ENCODE peak calls at places on chromosomes 4 and X, in six cellular contexts. One of them, this sample, is unnamed.

GRCh38 chrX:12946406-12946805 is 28.5 kb upstream of the TMSB4X start:
- DNase-seq in SK-MEL-5: peak
- DNase-seq in glutamatergic neuron: no peak
- DNase-seq in H7: no peak
- DNase-seq in activated effector memory CD4-positive, alpha-beta T cell treated with anti-CD3 and anti-CD28 coated beads, Interleukin-2, amount 50 U/mL, for 16 hours: no peak
- DNase-seq in SIG-M5: no peak
- DNase-seq in this sample: no peak

GRCh38 chrX:153793291-153793690 is 884 bp downstream of the IDH3G start:
- DNase-seq in SK-MEL-5: peak
- DNase-seq in glutamatergic neuron: no peak
- DNase-seq in H7: no peak
- DNase-seq in activated effector memory CD4-positive, alpha-beta T cell treated with anti-CD3 and anti-CD28 coated beads, Interleukin-2, amount 50 U/mL, for 16 hours: no peak
- DNase-seq in SIG-M5: no peak
- DNase-seq in this sample: peak

GRCh38 chr4:32499176-32499575 is 1779.0 kb downstream of the PCDH7 start:
- DNase-seq in SK-MEL-5: no peak
- DNase-seq in glutamatergic neuron: no peak
- DNase-seq in H7: no peak
- DNase-seq in activated effector memory CD4-positive, alpha-beta T cell treated with anti-CD3 and anti-CD28 coated beads, Interleukin-2, amount 50 U/mL, for 16 hours: no peak
- DNase-seq in SIG-M5: no peak
- DNase-seq in this sample: no peak

GRCh38 chr4:148056879-148057278 is 325.0 kb downstream of the ARHGAP10 start:
- DNase-seq in SK-MEL-5: peak
- DNase-seq in glutamatergic neuron: no peak
- DNase-seq in H7: peak
- DNase-seq in activated effector memory CD4-positive, alpha-beta T cell treated with anti-CD3 and anti-CD28 coated beads, Interleukin-2, amount 50 U/mL, for 16 hours: peak
- DNase-seq in SIG-M5: peak
- DNase-seq in this sample: peak

GRCh38 chrX:24203072-24203808 is 53.7 kb downstream of the ZFX start:
- DNase-seq in SK-MEL-5: no peak
- DNase-seq in glutamatergic neuron: no peak
- DNase-seq in H7: no peak
- DNase-seq in activated effector memory CD4-positive, alpha-beta T cell treated with anti-CD3 and anti-CD28 coated beads, Interleukin-2, amount 50 U/mL, for 16 hours: no peak
- DNase-seq in SIG-M5: no peak
- DNase-seq in this sample: no peak

GRCh38 chr4:85084371-85085170 is 118.1 kb upstream of the WDFY3 start:
- DNase-seq in SK-MEL-5: peak
- DNase-seq in glutamatergic neuron: peak
- DNase-seq in H7: peak
- DNase-seq in activated effector memory CD4-positive, alpha-beta T cell treated with anti-CD3 and anti-CD28 coated beads, Interleukin-2, amount 50 U/mL, for 16 hours: no peak
- DNase-seq in SIG-M5: no peak
- DNase-seq in this sample: peak

GRCh38 chr4:100289530-100289888 is 99.2 kb upstream of the DDIT4L start:
- DNase-seq in SK-MEL-5: no peak
- DNase-seq in glutamatergic neuron: no peak
- DNase-seq in H7: no peak
- DNase-seq in activated effector memory CD4-positive, alpha-beta T cell treated with anti-CD3 and anti-CD28 coated beads, Interleukin-2, amount 50 U/mL, for 16 hours: no peak
- DNase-seq in SIG-M5: no peak
- DNase-seq in this sample: no peak

GRCh38 chr4:57148831-57149230 is 38.6 kb upstream of the IGFBP7 start:
- DNase-seq in SK-MEL-5: no peak
- DNase-seq in glutamatergic neuron: no peak
- DNase-seq in H7: no peak
- DNase-seq in activated effector memory CD4-positive, alpha-beta T cell treated with anti-CD3 and anti-CD28 coated beads, Interleukin-2, amount 50 U/mL, for 16 hours: no peak
- DNase-seq in SIG-M5: no peak
- DNase-seq in this sample: no peak

GRCh38 chr4:87559090-87559837 is 30.1 kb upstream of the SPARCL1 start:
- DNase-seq in SK-MEL-5: no peak
- DNase-seq in glutamatergic neuron: no peak
- DNase-seq in H7: no peak
- DNase-seq in activated effector memory CD4-positive, alpha-beta T cell treated with anti-CD3 and anti-CD28 coated beads, Interleukin-2, amount 50 U/mL, for 16 hours: peak
- DNase-seq in SIG-M5: no peak
- DNase-seq in this sample: peak

GRCh38 chr4:4439782-4440181 is 52.9 kb downstream of the NSG1 start:
- DNase-seq in SK-MEL-5: no peak
- DNase-seq in glutamatergic neuron: no peak
- DNase-seq in H7: no peak
- DNase-seq in activated effector memory CD4-positive, alpha-beta T cell treated with anti-CD3 and anti-CD28 coated beads, Interleukin-2, amount 50 U/mL, for 16 hours: no peak
- DNase-seq in SIG-M5: no peak
- DNase-seq in this sample: no peak

GRCh38 chr4:30912098-30912719 is 192.0 kb downstream of the PCDH7 start:
- DNase-seq in SK-MEL-5: no peak
- DNase-seq in glutamatergic neuron: no peak
- DNase-seq in H7: no peak
- DNase-seq in activated effector memory CD4-positive, alpha-beta T cell treated with anti-CD3 and anti-CD28 coated beads, Interleukin-2, amount 50 U/mL, for 16 hours: no peak
- DNase-seq in SIG-M5: no peak
- DNase-seq in this sample: no peak

GRCh38 chrX:39726810-39727209 is 370.9 kb downstream of the BCOR start:
- DNase-seq in SK-MEL-5: no peak
- DNase-seq in glutamatergic neuron: peak
- DNase-seq in H7: no peak
- DNase-seq in activated effector memory CD4-positive, alpha-beta T cell treated with anti-CD3 and anti-CD28 coated beads, Interleukin-2, amount 50 U/mL, for 16 hours: no peak
- DNase-seq in SIG-M5: no peak
- DNase-seq in this sample: no peak

GRCh38 chrX:149937881-149938426 is 337 bp downstream of the EOLA2 start:
- DNase-seq in SK-MEL-5: no peak
- DNase-seq in glutamatergic neuron: peak
- DNase-seq in H7: no peak
- DNase-seq in activated effector memory CD4-positive, alpha-beta T cell treated with anti-CD3 and anti-CD28 coated beads, Interleukin-2, amount 50 U/mL, for 16 hours: peak
- DNase-seq in SIG-M5: no peak
- DNase-seq in this sample: no peak

GRCh38 chrX:37509349-37509748 is 62.1 kb upstream of the LANCL3 start:
- DNase-seq in SK-MEL-5: peak
- DNase-seq in glutamatergic neuron: no peak
- DNase-seq in H7: no peak
- DNase-seq in activated effector memory CD4-positive, alpha-beta T cell treated with anti-CD3 and anti-CD28 coated beads, Interleukin-2, amount 50 U/mL, for 16 hours: no peak
- DNase-seq in SIG-M5: no peak
- DNase-seq in this sample: peak

GRCh38 chr4:126591583-126591982 is 1041.2 kb upstream of the INTU start:
- DNase-seq in SK-MEL-5: no peak
- DNase-seq in glutamatergic neuron: no peak
- DNase-seq in H7: no peak
- DNase-seq in activated effector memory CD4-positive, alpha-beta T cell treated with anti-CD3 and anti-CD28 coated beads, Interleukin-2, amount 50 U/mL, for 16 hours: no peak
- DNase-seq in SIG-M5: no peak
- DNase-seq in this sample: no peak

GRCh38 chrX:121455890-121456289 is 408.5 kb downstream of the GLUD2 start:
- DNase-seq in SK-MEL-5: no peak
- DNase-seq in glutamatergic neuron: no peak
- DNase-seq in H7: no peak
- DNase-seq in activated effector memory CD4-positive, alpha-beta T cell treated with anti-CD3 and anti-CD28 coated beads, Interleukin-2, amount 50 U/mL, for 16 hours: no peak
- DNase-seq in SIG-M5: no peak
- DNase-seq in this sample: no peak

GRCh38 chr4:42676066-42676951 is 19.4 kb upstream of the ATP8A1 start:
- DNase-seq in SK-MEL-5: no peak
- DNase-seq in glutamatergic neuron: no peak
- DNase-seq in H7: no peak
- DNase-seq in activated effector memory CD4-positive, alpha-beta T cell treated with anti-CD3 and anti-CD28 coated beads, Interleukin-2, amount 50 U/mL, for 16 hours: no peak
- DNase-seq in SIG-M5: no peak
- DNase-seq in this sample: no peak

GRCh38 chr4:123616970-123617392 is 220.4 kb downstream of the SPRY1 start:
- DNase-seq in SK-MEL-5: peak
- DNase-seq in glutamatergic neuron: no peak
- DNase-seq in H7: peak
- DNase-seq in activated effector memory CD4-positive, alpha-beta T cell treated with anti-CD3 and anti-CD28 coated beads, Interleukin-2, amount 50 U/mL, for 16 hours: peak
- DNase-seq in SIG-M5: peak
- DNase-seq in this sample: no peak